ENCODE peak calls at places on chromosomes 12 and 14, in ten cellular contexts. A is breast epithelium, U is H1, X is IMR-90, Z is lower leg skin, F is transverse colon, P is tibial nerve, Q is uterus, T is ovary, V is esophagus squamous epithelium. B is an unnamed sample.
A peak's percentile ranks its signal among the peaks of the same experiment; 100 is the strongest.

GRCh38 chr12:40002178-40003169 is 103.4 kb downstream of the SLC2A13 start:
- DNase-seq in A (no peak), U (no peak), X (no peak), Z (no peak), F (no peak), P (no peak), Q (no peak), T (no peak), V (no peak), B (no peak)

GRCh38 chr14:55111122-55111705 is 17.8 kb upstream of the LGALS3 start:
- DNase-seq in A (no peak), U (no peak), X (no peak), Z (no peak), F (peak; percentile 39), P (no peak), Q (no peak), T (no peak), V (no peak), B (no peak)

GRCh38 chr14:76376001-76376404 is at the start of gene ESRRB:
- DNase-seq in A (no peak), U (no peak), X (peak; percentile 5), Z (no peak), F (no peak), P (no peak), Q (no peak), T (no peak), V (no peak), B (no peak)

GRCh38 chr12:53825246-53826081 is 73.7 kb upstream of the CISTR start:
- DNase-seq in A (no peak), U (no peak), X (peak; percentile 22), Z (no peak), F (no peak), P (no peak), Q (no peak), T (no peak), V (no peak), B (no peak)

GRCh38 chr12:133217219-133217618 is 18.5 kb downstream of the ANHX start:
- DNase-seq in A (no peak), U (no peak), X (no peak), Z (no peak), F (no peak), P (no peak), Q (no peak), T (no peak), V (no peak), B (no peak)

GRCh38 chr14:69614592-69614991 is 3.2 kb downstream of the SUSD6 start:
- DNase-seq in A (no peak), U (no peak), X (no peak), Z (peak; percentile 65), F (peak; percentile 47), P (peak; percentile 51), Q (no peak), T (no peak), V (peak; percentile 22), B (no peak)

GRCh38 chr14:94412671-94413638 is 24.6 kb upstream of the SERPINA1 start:
- DNase-seq in A (no peak), U (no peak), X (no peak), Z (no peak), F (no peak), P (no peak), Q (no peak), T (no peak), V (no peak), B (no peak)

GRCh38 chr12:76633415-76633814 is 73.8 kb upstream of the OSBPL8 start:
- DNase-seq in A (no peak), U (no peak), X (no peak), Z (no peak), F (no peak), P (no peak), Q (no peak), T (no peak), V (no peak), B (peak; percentile 36)

GRCh38 chr14:97704316-97704715 is 907.1 kb downstream of the VRK1 start:
- DNase-seq in A (no peak), U (no peak), X (no peak), Z (no peak), F (no peak), P (no peak), Q (no peak), T (no peak), V (no peak), B (no peak)

GRCh38 chr14:51792819-51793218 is 67.6 kb upstream of the GNG2 start:
- DNase-seq in A (no peak), U (no peak), X (peak; percentile 84), Z (no peak), F (no peak), P (no peak), Q (no peak), T (no peak), V (no peak), B (no peak)

GRCh38 chr12:76124456-76124855 is 40.0 kb upstream of the NAP1L1 start:
- DNase-seq in A (no peak), U (no peak), X (no peak), Z (no peak), F (no peak), P (no peak), Q (no peak), T (no peak), V (no peak), B (no peak)

GRCh38 chr12:82619644-82620043 is 67.1 kb upstream of the TMTC2 start:
- DNase-seq in A (no peak), U (no peak), X (no peak), Z (no peak), F (no peak), P (no peak), Q (no peak), T (no peak), V (no peak), B (no peak)

GRCh38 chr12:48927261-48927660 is 2.0 kb upstream of the FKBP11 start:
- DNase-seq in A (no peak), U (no peak), X (peak; percentile 96), Z (no peak), F (no peak), P (no peak), Q (no peak), T (no peak), V (no peak), B (no peak)

GRCh38 chr12:48924617-48925217 is 575 bp downstream of the FKBP11 start:
- DNase-seq in A (no peak), U (peak; percentile 79), X (peak; percentile 46), Z (no peak), F (peak; percentile 72), P (peak; percentile 25), Q (peak; percentile 51), T (peak; percentile 52), V (no peak), B (peak; percentile 44)

GRCh38 chr12:48929551-48929950 is 4.3 kb upstream of the FKBP11 start:
- DNase-seq in A (no peak), U (no peak), X (peak; percentile 59), Z (no peak), F (no peak), P (no peak), Q (no peak), T (no peak), V (no peak), B (no peak)

GRCh38 chr12:48923117-48923516 is 2.2 kb downstream of the FKBP11 start:
- DNase-seq in A (no peak), U (no peak), X (no peak), Z (no peak), F (no peak), P (no peak), Q (no peak), T (no peak), V (no peak), B (no peak)

DNA sequence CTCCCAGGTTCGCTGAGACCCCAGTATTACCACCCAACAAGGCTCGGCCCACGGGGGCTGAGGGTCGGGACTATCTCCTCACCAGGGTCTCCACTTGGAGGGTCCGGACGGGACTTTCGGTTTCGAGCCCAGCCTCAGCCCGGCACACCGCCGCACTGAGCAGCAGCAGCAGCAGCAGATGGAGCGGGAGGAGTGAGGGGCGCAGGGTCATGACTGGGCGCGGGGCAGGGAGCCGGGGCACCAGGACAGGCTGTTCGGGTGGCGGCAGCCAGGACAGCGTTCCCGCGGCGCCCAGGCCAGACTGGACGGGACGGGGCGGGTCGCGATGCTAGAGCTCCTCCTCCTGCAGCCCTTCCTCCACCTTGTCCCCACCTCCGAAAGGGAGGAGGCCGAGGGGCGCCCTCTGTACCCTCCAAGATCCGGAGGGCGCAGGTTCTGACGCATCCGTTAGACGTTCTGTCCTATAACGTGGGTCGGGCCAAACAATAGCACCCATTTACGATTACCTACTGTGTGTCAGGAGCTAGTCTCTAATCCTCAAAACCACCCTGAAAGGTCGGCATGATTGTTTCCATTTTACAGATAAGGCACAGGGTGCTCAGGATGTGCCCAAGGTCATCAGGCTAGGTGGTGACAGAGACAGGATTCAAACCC is at the start of gene FKBP11:
- DNase-seq in A (peak; percentile 63), U (peak; percentile 89), X (peak; percentile 26), Z (peak; percentile 26), F (peak; percentile 78), P (peak; percentile 26), Q (peak; percentile 57), T (peak; percentile 57), V (no peak), B (peak; percentile 85)
- TF ChIP-seq POLR2A in A (peak; percentile 19), U (peak; percentile 56), X (peak; percentile 29), Z (no peak), F (peak; percentile 63), P (no peak), Q (peak; percentile 51), T (no peak), V (peak; percentile 52), B (peak; percentile 27)

DNA sequence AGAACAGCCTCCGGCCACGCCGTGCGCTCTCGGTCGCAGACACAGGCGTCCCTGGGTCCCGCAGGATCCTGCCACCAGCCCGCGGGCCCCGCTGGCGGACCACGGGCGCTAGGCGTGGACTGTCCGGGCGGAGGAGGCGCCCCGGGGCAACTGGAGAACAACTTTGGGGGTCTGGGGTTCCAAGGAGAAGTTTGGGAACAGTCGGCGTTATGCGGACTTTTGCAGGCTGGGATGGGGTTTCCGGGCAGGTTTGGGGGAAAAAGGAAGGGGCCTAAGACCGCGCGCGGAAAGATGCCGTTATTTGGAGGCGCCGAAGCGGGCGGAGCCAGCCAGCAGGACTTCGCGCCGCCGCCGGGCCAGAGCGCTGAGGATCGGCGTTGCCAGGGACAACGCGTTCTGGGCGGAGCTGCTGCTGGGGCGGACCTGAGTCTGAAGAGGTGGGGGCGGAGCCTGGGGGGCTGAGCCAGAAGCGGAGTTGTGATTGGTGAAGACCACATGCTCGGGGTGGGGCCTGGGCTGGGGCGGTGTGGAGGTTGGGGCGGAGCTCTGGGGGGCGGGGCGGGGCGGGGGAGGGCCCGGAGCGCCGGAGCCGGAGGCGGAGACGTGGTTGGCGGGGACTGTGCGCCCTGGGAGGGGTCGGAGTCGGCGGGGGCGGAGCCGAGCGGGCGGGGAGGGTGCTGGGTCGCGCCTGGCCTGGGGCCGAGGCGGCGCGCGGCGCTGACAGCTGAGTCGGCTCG is at the start of gene CYP46A1:
- DNase-seq in A (peak; percentile 100), U (peak; percentile 99), X (peak; percentile 99), Z (peak; percentile 100), F (peak; percentile 100), P (peak; percentile 99), Q (peak; percentile 100), T (peak; percentile 100), V (peak; percentile 95), B (peak; percentile 100)
- TF ChIP-seq POLR2A in A (no peak), U (no peak), X (no peak), Z (no peak), F (no peak), P (peak; percentile 24), Q (peak; percentile 35), T (peak; percentile 41), V (no peak), B (no peak)

GRCh38 chr14:105411017-105411941 is 8.3 kb upstream of the MTA1 start:
- DNase-seq in A (no peak), U (peak; percentile 74), X (peak; percentile 33), Z (peak; percentile 12), F (peak; percentile 48), P (no peak), Q (no peak), T (no peak), V (no peak), B (no peak)
- TF ChIP-seq POLR2A in A (no peak), U (no peak), X (no peak), Z (no peak), F (no peak), P (no peak), Q (no peak), T (no peak), V (no peak), B (no peak)

GRCh38 chr12:100612557-100612956 is 39.1 kb downstream of the GAS2L3 start:
- DNase-seq in A (no peak), U (no peak), X (no peak), Z (no peak), F (peak; percentile 79), P (no peak), Q (no peak), T (no peak), V (no peak), B (no peak)
- TF ChIP-seq POLR2A in A (no peak), U (no peak), X (no peak), Z (no peak), F (no peak), P (no peak), Q (no peak), T (no peak), V (no peak), B (no peak)

B was measured in heart left ventricle.